ENCODE peak calls at places on chromosomes 12 and 14, in five cellular contexts. H, N, I, J and C are unnamed samples.

GRCh38 chr12:13376627-13377373 is 180.3 kb downstream of the EMP1 start:
- DNase-seq in H (no peak), N (no peak), I (no peak), J (no peak), C (no peak)

GRCh38 chr12:100573499-100574261 is at the start of gene GAS2L3:
- DNase-seq in H (peak), N (peak), I (peak), J (peak), C (peak)

GRCh38 chr12:120363274-120363855 is 5.6 kb downstream of the MSI1 start:
- DNase-seq in H (no peak), N (peak), I (no peak), J (no peak), C (peak)

GRCh38 chr12:57240926-57241555 is 9.9 kb downstream of the STAC3 start:
- DNase-seq in H (no peak), N (peak), I (peak), J (no peak), C (peak)

GRCh38 chr14:86057018-86057667 is 527.2 kb downstream of the FLRT2 start:
- DNase-seq in H (no peak), N (peak), I (no peak), J (no peak), C (no peak)

GRCh38 chr12:26434299-26434915 is 239.0 kb downstream of the SSPN start:
- DNase-seq in H (peak), N (peak), I (no peak), J (peak), C (peak)

GRCh38 chr12:26281320-26281719 is 85.9 kb downstream of the SSPN start:
- DNase-seq in H (no peak), N (no peak), I (peak), J (no peak), C (no peak)

GRCh38 chr12:31431721-31432120 is 105.8 kb upstream of the SINHCAF start:
- DNase-seq in H (no peak), N (no peak), I (no peak), J (no peak), C (no peak)

GRCh38 chr14:32468955-32469354 is 139.9 kb downstream of the AKAP6 start:
- DNase-seq in H (no peak), N (no peak), I (no peak), J (no peak), C (no peak)

GRCh38 chr12:109475993-109476806 is 900 bp downstream of the KCTD10 start:
- DNase-seq in H (no peak), N (no peak), I (no peak), J (no peak), C (peak)

GRCh38 chr12:49922349-49923034 is 18.8 kb upstream of the FAIM2 start:
- DNase-seq in H (no peak), N (no peak), I (peak), J (no peak), C (no peak)

GRCh38 chr14:20855652-20856291 is 35.4 kb upstream of the RNASE3 start:
- DNase-seq in H (peak), N (peak), I (no peak), J (peak), C (peak)

DNA sequence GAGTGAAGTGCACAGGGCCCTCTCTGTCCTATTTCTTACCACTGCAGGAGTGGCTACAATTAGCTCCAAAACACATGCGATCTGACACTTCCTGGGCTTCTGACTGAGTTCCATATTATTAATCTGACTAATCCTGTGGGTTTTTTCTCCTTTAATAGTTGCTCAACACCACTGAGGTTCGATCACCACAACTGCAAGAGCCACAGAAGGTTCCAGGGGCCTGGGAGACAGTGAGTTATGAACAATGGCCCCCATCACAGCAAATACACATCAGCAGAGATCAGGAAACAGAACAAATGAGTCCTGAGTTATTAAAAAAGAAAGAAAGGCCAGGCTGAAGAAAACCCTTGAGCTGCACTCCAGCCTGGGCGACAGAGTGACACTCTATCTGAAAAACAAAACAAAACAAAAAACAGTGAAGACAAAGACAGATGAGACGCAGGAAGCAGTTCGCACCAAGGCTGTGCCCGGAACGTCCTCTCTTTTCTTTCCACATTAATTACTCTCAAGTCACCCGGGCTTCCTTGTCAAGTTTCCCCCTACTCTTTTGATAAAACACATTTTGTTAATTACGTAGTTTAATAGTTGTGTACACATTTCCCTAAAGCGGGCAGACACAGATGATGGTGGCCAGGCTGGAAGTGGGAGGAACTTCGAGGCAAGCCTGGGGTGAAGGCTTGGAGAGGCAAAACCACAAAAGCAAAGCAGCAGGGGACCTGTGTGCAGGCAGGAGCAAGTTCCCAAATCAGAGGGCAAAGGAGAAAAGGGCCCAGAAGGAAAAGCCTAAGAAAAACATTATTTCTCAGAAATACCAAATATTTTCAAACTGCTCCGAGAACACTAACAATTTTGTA is 42.7 kb downstream of the CDC42BPB start:
- DNase-seq in H (no peak), N (no peak), I (no peak), J (no peak), C (peak)
- H3K4me3 ChIP-seq in H (no peak), N (no peak), I (no peak), J (no peak), C (no peak)

GRCh38 chr12:114817491-114818440 is 133.8 kb upstream of the TBX3 start:
- DNase-seq in H (no peak), N (no peak), I (no peak), J (no peak), C (no peak)
- H3K4me3 ChIP-seq in H (no peak), N (no peak), I (no peak), J (no peak), C (no peak)

GRCh38 chr12:46472893-46473633 is 100.5 kb upstream of the SLC38A2 start:
- DNase-seq in H (no peak), N (no peak), I (no peak), J (no peak), C (no peak)
- H3K4me3 ChIP-seq in H (no peak), N (no peak), I (peak), J (no peak), C (no peak)

GRCh38 chr14:64215978-64216377 is 78.2 kb downstream of the ESR2 start:
- DNase-seq in H (no peak), N (no peak), I (no peak), J (no peak), C (no peak)

GRCh38 chr14:64217747-64218146 is 76.4 kb downstream of the ESR2 start:
- DNase-seq in H (no peak), N (no peak), I (no peak), J (no peak), C (no peak)

GRCh38 chr14:64215274-64215673 is 78.9 kb downstream of the ESR2 start:
- DNase-seq in H (no peak), N (no peak), I (no peak), J (no peak), C (no peak)

GRCh38 chr14:64218344-64219240 is 75.6 kb downstream of the ESR2 start:
- DNase-seq in H (no peak), N (no peak), I (no peak), J (no peak), C (no peak)

GRCh38 chr14:64217318-64217717 is 76.9 kb downstream of the ESR2 start:
- DNase-seq in H (no peak), N (no peak), I (no peak), J (no peak), C (no peak)
- H3K4me3 ChIP-seq in H (no peak), N (no peak), I (peak), J (no peak), C (no peak)

GRCh38 chr12:22879203-22879602 is 254.2 kb downstream of the ETNK1 start:
- DNase-seq in H (no peak), N (no peak), I (no peak), J (no peak), C (no peak)

GRCh38 chr12:22882559-22882958 is 257.6 kb downstream of the ETNK1 start:
- DNase-seq in H (no peak), N (no peak), I (no peak), J (no peak), C (no peak)

GRCh38 chr12:22880331-22880730 is 255.4 kb downstream of the ETNK1 start:
- DNase-seq in H (no peak), N (peak), I (no peak), J (no peak), C (no peak)

GRCh38 chr12:22881878-22882277 is 256.9 kb downstream of the ETNK1 start:
- DNase-seq in H (no peak), N (no peak), I (no peak), J (no peak), C (no peak)

GRCh38 chr12:22880810-22881209 is 255.8 kb downstream of the ETNK1 start:
- DNase-seq in H (no peak), N (peak), I (no peak), J (no peak), C (no peak)
- H3K4me3 ChIP-seq in H (no peak), N (no peak), I (no peak), J (no peak), C (no peak)

GRCh38 chr12:122368361-122369073 is 54.0 kb downstream of the CLIP1 start:
- DNase-seq in H (no peak), N (no peak), I (no peak), J (no peak), C (no peak)

GRCh38 chr12:122374707-122375106 is 47.8 kb downstream of the CLIP1 start:
- DNase-seq in H (no peak), N (no peak), I (no peak), J (no peak), C (no peak)

GRCh38 chr12:122366685-122367475 is 55.6 kb downstream of the CLIP1 start:
- DNase-seq in H (peak), N (no peak), I (peak), J (peak), C (peak)

DNA sequence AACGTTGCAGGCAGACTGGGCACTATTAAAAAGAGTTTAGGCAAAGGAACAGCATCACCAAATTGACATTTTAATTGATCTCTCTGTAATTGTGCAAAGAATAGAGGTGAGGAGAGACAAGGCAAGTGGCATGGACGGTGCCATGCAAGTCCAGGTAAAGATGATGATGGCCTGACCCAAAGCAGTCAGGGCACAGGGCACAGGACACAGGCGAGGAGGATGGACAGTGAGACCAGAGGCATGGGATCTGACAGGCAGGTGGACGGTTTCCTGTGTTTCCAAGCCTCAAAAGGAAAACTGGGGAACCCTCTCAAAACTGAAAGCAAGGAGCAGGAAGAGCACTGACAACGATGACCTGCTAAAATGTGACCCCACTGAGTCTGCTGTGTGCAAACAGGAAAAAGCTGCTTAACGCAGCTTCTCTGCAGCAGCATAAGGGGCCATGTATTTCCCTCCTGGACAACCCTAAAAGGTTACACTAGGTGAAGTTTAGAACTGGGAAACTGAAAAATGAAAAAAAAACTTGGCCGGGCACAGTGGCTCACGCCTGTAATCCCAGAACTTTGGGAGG is 50.9 kb downstream of the CLIP1 start:
- DNase-seq in H (no peak), N (no peak), I (no peak), J (no peak), C (no peak)
- H3K4me3 ChIP-seq in H (no peak), N (no peak), I (peak), J (no peak), C (no peak)

GRCh38 chr14:104723651-104724406 is at the start of gene ADSS1:
- DNase-seq in H (no peak), N (peak), I (peak), J (no peak), C (peak)

GRCh38 chr14:104724981-104725771 is 1.1 kb downstream of the ADSS1 start:
- DNase-seq in H (no peak), N (no peak), I (peak), J (no peak), C (peak)

GRCh38 chr14:104721704-104722431 is 2.2 kb upstream of the ADSS1 start:
- DNase-seq in H (no peak), N (no peak), I (peak), J (no peak), C (no peak)

GRCh38 chr14:104724407-104724980 is 465 bp downstream of the ADSS1 start:
- DNase-seq in H (no peak), N (peak), I (peak), J (no peak), C (peak)

DNA sequence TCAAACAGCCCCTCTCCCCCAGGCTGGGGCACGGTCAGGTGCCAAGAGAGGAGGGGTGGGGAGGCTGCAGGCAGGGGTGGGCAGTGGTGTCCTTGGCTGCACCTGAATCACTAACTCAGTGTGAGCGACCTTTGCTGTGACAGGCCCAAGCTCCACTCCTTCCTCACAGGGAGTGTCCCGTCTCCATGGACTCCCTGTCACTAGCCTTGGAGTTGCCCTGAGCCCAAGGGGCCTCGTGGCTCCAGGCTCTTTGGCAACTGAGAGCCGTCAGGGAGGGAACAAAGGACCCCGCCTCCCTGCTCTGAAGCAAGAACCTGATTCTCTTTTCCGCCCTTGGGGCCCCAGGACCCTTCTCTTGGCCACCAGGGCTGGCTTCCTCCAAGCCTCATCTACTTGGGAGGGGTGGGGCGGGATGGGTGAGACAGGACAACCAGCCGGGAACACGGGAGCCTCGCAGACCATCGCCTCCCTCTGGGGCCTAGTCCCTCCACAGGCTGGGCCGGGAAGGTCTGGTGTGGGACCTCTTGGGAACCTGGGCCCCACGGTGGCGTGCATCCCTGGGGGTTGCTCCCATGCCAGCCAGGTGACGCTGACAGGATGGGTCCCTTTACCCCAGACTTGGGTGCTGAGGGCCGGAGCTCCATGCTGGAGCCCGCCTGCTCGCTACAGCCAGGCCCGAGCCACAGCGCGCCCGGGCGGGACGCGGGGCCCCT is 935 bp upstream of the ADSS1 start:
- DNase-seq in H (no peak), N (no peak), I (no peak), J (no peak), C (peak)
- H3K4me3 ChIP-seq in H (no peak), N (no peak), I (peak), J (no peak), C (peak)